ENCODE peak calls at places on chromosome 19, in nine cellular contexts. V, M, S, J, W, F, R, Y and C are unnamed samples.

GRCh38 chr19:7115721-7116120 is 46.2 kb downstream of the ZNF557 start:
- DNase-seq in V (no peak), M (no peak), S (no peak), J (no peak), W (no peak), F (no peak), R (no peak), Y (no peak), C (no peak)

GRCh38 chr19:29576761-29577661 is 29.1 kb upstream of the POP4 start:
- DNase-seq in V (no peak), M (no peak), S (no peak), J (peak; percentile 5), W (no peak), F (peak; percentile 10), R (no peak), Y (no peak), C (peak; percentile 18)

GRCh38 chr19:53786744-53787143 is 37.4 kb downstream of the NLRP12 start:
- DNase-seq in V (no peak), M (no peak), S (no peak), J (no peak), W (no peak), F (no peak), R (no peak), Y (no peak), C (no peak)

GRCh38 chr19:4981681-4981958 is 12.7 kb downstream of the KDM4B start:
- DNase-seq in V (no peak), M (no peak), S (no peak), J (no peak), W (no peak), F (no peak), R (no peak), Y (peak; percentile 69), C (no peak)

GRCh38 chr19:50325310-50326100 is 3.7 kb downstream of the KCNC3 start:
- DNase-seq in V (peak; percentile 73), M (peak; percentile 52), S (peak; percentile 61), J (peak; percentile 9), W (peak; percentile 66), F (peak; percentile 34), R (peak; percentile 59), Y (peak; percentile 96), C (no peak)

GRCh38 chr19:10830370-10830769 is 5.6 kb downstream of the TMED1 start:
- DNase-seq in V (no peak), M (no peak), S (no peak), J (no peak), W (no peak), F (no peak), R (no peak), Y (no peak), C (no peak)

GRCh38 chr19:12464769-12465725 is 19.6 kb downstream of the ZNF709 start:
- DNase-seq in V (no peak), M (no peak), S (no peak), J (no peak), W (no peak), F (peak; percentile 1), R (no peak), Y (no peak), C (no peak)

GRCh38 chr19:23512151-23512925 is 117.1 kb upstream of the ZNF91 start:
- DNase-seq in V (no peak), M (no peak), S (no peak), J (no peak), W (no peak), F (no peak), R (no peak), Y (no peak), C (no peak)

GRCh38 chr19:5696196-5697021 is 6.3 kb downstream of the RPL36 start:
- DNase-seq in V (no peak), M (no peak), S (no peak), J (no peak), W (no peak), F (no peak), R (no peak), Y (no peak), C (no peak)

GRCh38 chr19:29665826-29666633 is 769 bp downstream of the PLEKHF1 start:
- DNase-seq in V (peak; percentile 46), M (no peak), S (no peak), J (peak; percentile 11), W (no peak), F (peak; percentile 74), R (no peak), Y (no peak), C (peak; percentile 58)

GRCh38 chr19:17686027-17686511 is 2.1 kb downstream of the UNC13A start:
- DNase-seq in V (no peak), M (no peak), S (no peak), J (peak; percentile 24), W (no peak), F (peak; percentile 82), R (no peak), Y (peak; percentile 54), C (no peak)

GRCh38 chr19:29785955-29786589 is 25.7 kb upstream of the CCNE1 start:
- DNase-seq in V (no peak), M (no peak), S (no peak), J (no peak), W (no peak), F (no peak), R (no peak), Y (no peak), C (no peak)

GRCh38 chr19:33152178-33152577 is 20.3 kb downstream of the WDR88 start:
- DNase-seq in V (no peak), M (no peak), S (no peak), J (no peak), W (no peak), F (no peak), R (no peak), Y (no peak), C (no peak)